ENCODE peak calls at places on chromosomes 6 and 20, in four cellular contexts. L is PC-9, X is DND-41, P is H1. B is an unnamed sample.
A peak's percentile ranks its signal among the peaks of the same experiment; 100 is the strongest.

GRCh38 chr6:129691709-129692108 is 18.3 kb downstream of the ARHGAP18 start:
- DNase-seq in L (peak; percentile 20), X (no peak), P (no peak), B (no peak)

GRCh38 chr6:2103644-2104523 is 141.5 kb downstream of the GMDS start:
- DNase-seq in L (peak; percentile 3), X (no peak), P (no peak), B (peak; percentile 20)

GRCh38 chr6:147973806-147974205 is 368.8 kb upstream of the SASH1 start:
- DNase-seq in L (no peak), X (no peak), P (no peak), B (no peak)

GRCh38 chr6:2862712-2863174 is 21.1 kb upstream of the SERPINB1 start:
- DNase-seq in L (no peak), X (no peak), P (no peak), B (no peak)

GRCh38 chr6:49787176-49787575 is at the start of gene PGK2:
- DNase-seq in L (peak; percentile 14), X (no peak), P (peak; percentile 46), B (no peak)

GRCh38 chr6:157599191-157599590 is 218.2 kb downstream of the ZDHHC14 start:
- DNase-seq in L (no peak), X (no peak), P (no peak), B (no peak)

GRCh38 chr6:117371492-117371891 is 54.2 kb downstream of the ROS1 start:
- DNase-seq in L (no peak), X (no peak), P (no peak), B (no peak)

GRCh38 chr20:47677314-47678129 is 107.8 kb downstream of the SULF2 start:
- DNase-seq in L (peak; percentile 77), X (peak; percentile 56), P (peak; percentile 59), B (peak; percentile 29)

GRCh38 chr6:139881728-139882211 is 507.3 kb upstream of the CITED2 start:
- DNase-seq in L (no peak), X (peak; percentile 15), P (no peak), B (peak; percentile 38)

GRCh38 chr6:153790048-153790447 is 249.0 kb upstream of the OPRM1 start:
- DNase-seq in L (peak; percentile 3), X (no peak), P (no peak), B (peak; percentile 88)

GRCh38 chr6:25052181-25052580 is 116.4 kb upstream of the RIPOR2 start:
- DNase-seq in L (peak; percentile 56), X (no peak), P (no peak), B (no peak)

GRCh38 chr6:89500486-89501020 is 67.6 kb downstream of the ANKRD6 start:
- DNase-seq in L (no peak), X (no peak), P (no peak), B (no peak)

GRCh38 chr20:36128463-36129176 is 25.9 kb upstream of the EPB41L1 start:
- DNase-seq in L (peak; percentile 25), X (no peak), P (no peak), B (peak; percentile 89)

GRCh38 chr6:159501558-159501957 is 191.5 kb downstream of the SOD2 start:
- DNase-seq in L (no peak), X (no peak), P (no peak), B (no peak)

GRCh38 chr6:122886475-122886874 is 97.4 kb downstream of the SMPDL3A start:
- DNase-seq in L (no peak), X (no peak), P (no peak), B (no peak)

GRCh38 chr20:62122659-62123449 is 579 bp downstream of the LSM14B start:
- DNase-seq in L (peak; percentile 74), X (peak; percentile 57), P (no peak), B (peak; percentile 28)

GRCh38 chr20:19757973-19758887 is at the start of gene RIN2:
- DNase-seq in L (peak; percentile 98), X (no peak), P (peak; percentile 88), B (peak; percentile 88)

GRCh38 chr6:15344186-15344506 is 98.3 kb downstream of the JARID2 start:
- DNase-seq in L (no peak), X (no peak), P (no peak), B (no peak)

GRCh38 chr6:1438471-1438881 is 49.1 kb downstream of the FOXF2 start:
- DNase-seq in L (no peak), X (no peak), P (no peak), B (no peak)

GRCh38 chr20:52129611-52130010 is 62.0 kb downstream of the ZFP64 start:
- DNase-seq in L (no peak), X (no peak), P (no peak), B (no peak)

GRCh38 chr20:62609811-62610757 is 32.2 kb upstream of the SLCO4A1 start:
- DNase-seq in L (no peak), X (no peak), P (no peak), B (no peak)

GRCh38 chr6:144350176-144350575 is 65.0 kb downstream of the UTRN start:
- DNase-seq in L (no peak), X (no peak), P (no peak), B (no peak)

DNA sequence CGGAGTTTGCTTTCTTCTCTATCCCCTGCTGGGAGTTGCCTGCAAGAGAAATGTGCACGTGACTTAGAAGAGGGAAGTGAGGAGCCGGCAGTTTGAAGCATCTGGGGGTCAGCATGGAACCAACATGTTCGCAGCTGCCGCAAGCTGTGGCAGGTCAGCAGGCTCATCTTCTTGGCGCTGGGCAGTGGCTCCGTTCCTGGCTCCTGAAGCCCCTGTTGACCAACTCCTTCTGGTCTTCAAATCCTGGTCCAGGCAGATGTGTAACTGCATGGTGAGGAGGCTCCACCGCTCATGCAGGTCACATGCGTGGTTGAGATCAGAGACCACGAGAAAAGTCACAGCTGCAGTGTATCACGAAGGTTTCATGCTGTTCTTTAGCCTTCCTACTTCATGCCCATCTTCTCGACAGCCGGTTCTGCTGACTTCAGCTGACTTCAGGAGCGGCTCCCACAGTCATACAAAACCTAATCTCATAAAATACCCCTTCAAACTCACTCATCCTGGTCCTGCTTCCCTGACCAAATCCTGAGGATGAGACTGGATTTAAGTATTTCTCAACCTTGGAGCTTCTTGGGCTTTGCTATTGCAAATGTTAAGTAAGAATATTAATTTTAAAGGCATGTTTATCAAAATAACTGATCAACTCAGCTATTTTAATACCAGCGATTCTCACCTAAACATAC is 44.9 kb upstream of the BCAS1 start:
- DNase-seq in L (no peak), X (no peak), P (no peak), B (no peak)
- H3K4me2 ChIP-seq in L (peak overlapping the region; percentile 66), X (no peak overlapping the region), P (no peak overlapping the region), B (no peak overlapping the region)

GRCh38 chr6:27679308-27679967 is 206.5 kb upstream of the ZNF184 start:
- DNase-seq in L (no peak), X (no peak), P (no peak), B (no peak)

GRCh38 chr6:27678449-27678848 is 205.5 kb upstream of the ZNF184 start:
- DNase-seq in L (no peak), X (no peak), P (no peak), B (no peak)

GRCh38 chr6:27684264-27685211 is 211.6 kb upstream of the ZNF184 start:
- DNase-seq in L (peak; percentile 80), X (peak; percentile 55), P (peak; percentile 70), B (peak; percentile 92)

GRCh38 chr6:27685278-27685677 is 212.4 kb upstream of the ZNF184 start:
- DNase-seq in L (no peak), X (no peak), P (no peak), B (no peak)

GRCh38 chr6:27679968-27680694 is 207.2 kb upstream of the ZNF184 start:
- DNase-seq in L (no peak), X (no peak), P (no peak), B (no peak)
- TF ChIP-seq EZH2 in L (no peak), X (no peak), P (peak; percentile 54), B (no peak)

GRCh38 chr6:35378281-35378680 is 35.9 kb downstream of the PPARD start:
- DNase-seq in L (no peak), X (no peak), P (no peak), B (no peak)

GRCh38 chr6:35372633-35373032 is 30.3 kb downstream of the PPARD start:
- DNase-seq in L (no peak), X (no peak), P (no peak), B (no peak)

GRCh38 chr6:35376282-35376681 is 33.9 kb downstream of the PPARD start:
- DNase-seq in L (no peak), X (no peak), P (no peak), B (no peak)

GRCh38 chr6:35381132-35381531 is 38.8 kb downstream of the PPARD start:
- DNase-seq in L (no peak), X (no peak), P (no peak), B (peak; percentile 75)

DNA sequence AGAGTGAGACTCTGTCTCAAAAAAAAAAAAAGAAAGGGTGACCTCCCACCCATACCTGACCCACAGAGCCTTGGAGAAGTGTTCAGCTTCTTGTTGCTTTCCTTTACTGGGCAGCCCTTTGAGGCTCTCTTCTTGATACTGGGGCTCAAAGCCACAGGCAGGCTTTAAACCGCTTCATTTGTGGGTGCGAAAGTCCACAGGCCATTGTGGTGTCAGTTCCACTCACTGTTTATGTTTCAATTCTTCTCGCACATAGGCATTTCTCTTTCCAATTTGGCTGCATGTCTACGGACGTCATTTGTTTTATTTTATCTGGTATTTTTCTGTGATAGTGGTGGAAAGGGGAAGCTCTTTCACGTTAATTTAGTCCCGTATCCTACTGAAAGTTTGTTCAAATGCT is 34.6 kb downstream of the PPARD start:
- DNase-seq in L (no peak), X (no peak), P (no peak), B (peak; percentile 52)
- H3K4me2 ChIP-seq in L (no peak overlapping the region), X (no peak overlapping the region), P (no peak overlapping the region), B (peak overlapping the region; percentile 38)

DNA sequence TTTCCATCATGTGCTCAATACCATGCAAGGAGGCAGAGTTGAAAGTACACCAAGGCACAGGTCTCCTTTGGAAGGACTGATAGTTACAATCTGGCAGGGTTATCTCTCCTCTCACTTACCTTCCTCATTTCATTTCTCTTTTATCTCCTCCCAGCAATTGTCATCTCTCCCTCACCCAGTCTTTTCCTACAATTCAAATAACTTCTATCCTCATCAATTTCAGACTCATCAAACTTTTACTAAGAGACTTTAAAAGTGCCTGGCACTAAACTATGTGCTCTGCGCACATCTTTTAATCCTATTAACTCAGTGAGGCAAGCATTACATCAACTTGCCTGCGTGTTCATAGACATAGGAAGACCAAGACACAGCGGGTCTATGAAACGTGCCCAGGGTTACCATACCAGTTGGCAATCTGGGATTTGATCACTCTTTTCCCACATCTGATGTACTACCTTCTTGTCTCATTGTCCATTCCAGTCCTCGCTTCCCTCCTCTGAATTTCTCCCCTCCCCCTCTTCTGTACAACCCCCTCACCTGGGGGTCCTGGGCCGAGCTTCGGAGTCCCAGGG is 1.2 kb downstream of the VARS1 start:
- DNase-seq in L (no peak), X (no peak), P (no peak), B (peak; percentile 44)
- TF ChIP-seq EZH2 in L (no peak), X (no peak), P (no peak), B (no peak)

GRCh38 chr6:46129301-46129633 is 522 bp upstream of the ENPP4 start:
- DNase-seq in L (no peak), X (no peak), P (no peak), B (no peak)

GRCh38 chr6:46129634-46130505 is at the start of gene ENPP4:
- DNase-seq in L (peak; percentile 92), X (peak; percentile 95), P (peak; percentile 93), B (peak; percentile 63)

GRCh38 chr6:46134216-46134615 is 4.4 kb downstream of the ENPP4 start:
- DNase-seq in L (no peak), X (no peak), P (no peak), B (no peak)

GRCh38 chr6:46130665-46131064 is 876 bp downstream of the ENPP4 start:
- DNase-seq in L (no peak), X (no peak), P (no peak), B (no peak)

GRCh38 chr6:46128476-46128875 is 1.3 kb upstream of the ENPP4 start:
- DNase-seq in L (no peak), X (no peak), P (no peak), B (no peak)
- H3K4me2 ChIP-seq in L (peak overlapping the region; percentile 74), X (peak overlapping the region; percentile 66), P (peak overlapping the region; percentile 85), B (no peak overlapping the region)

GRCh38 chr6:108167449-108167903 is 1.7 kb downstream of the NR2E1 start:
- DNase-seq in L (no peak), X (no peak), P (no peak), B (no peak)
- TF ChIP-seq EZH2 in L (no peak), X (no peak), P (no peak), B (peak; percentile 14)